ENCODE peak calls at places on chromosomes 6 and 20, in eight cellular contexts. U is fibroblast of lung, Q is H1, T is hepatocyte, I is psoas muscle, Y is Peyer's patch, B is A549, C is body of pancreas. D is an unnamed sample.

GRCh38 chr20:5932796-5933195 is 17.5 kb downstream of the TRMT6 start:
- DNase-seq in U (no peak), Q (no peak), T (no peak), I (no peak), Y (no peak), B (no peak), C (no peak), D (no peak)

GRCh38 chr6:13881621-13882165 is 43.1 kb upstream of the RNF182 start:
- DNase-seq in U (no peak), Q (no peak), T (no peak), I (no peak), Y (no peak), B (no peak), C (no peak), D (no peak)

GRCh38 chr6:49713346-49713745 is at the start of gene CRISP2:
- DNase-seq in U (no peak), Q (no peak), T (no peak), I (no peak), Y (peak), B (no peak), C (no peak), D (no peak)

GRCh38 chr20:45971675-45972499 is at the start of gene ZNF335:
- DNase-seq in U (peak), Q (peak), T (peak), I (peak), Y (peak), B (peak), C (peak), D (peak)

GRCh38 chr20:58028123-58028522 is 200.3 kb downstream of the ANKRD60 start:
- DNase-seq in U (no peak), Q (no peak), T (no peak), I (no peak), Y (no peak), B (no peak), C (no peak), D (no peak)

GRCh38 chr20:59955131-59955796 is 3.0 kb upstream of the CDH26 start:
- DNase-seq in U (no peak), Q (no peak), T (peak), I (no peak), Y (no peak), B (peak), C (no peak), D (no peak)

GRCh38 chr6:145508107-145508506 is 227.2 kb downstream of the EPM2A start:
- DNase-seq in U (no peak), Q (no peak), T (no peak), I (no peak), Y (no peak), B (peak), C (no peak), D (no peak)

GRCh38 chr6:142867355-142867801 is 77.6 kb downstream of the HIVEP2 start:
- DNase-seq in U (no peak), Q (no peak), T (no peak), I (no peak), Y (no peak), B (no peak), C (no peak), D (no peak)

GRCh38 chr6:115882174-115882573 is 178.5 kb downstream of the FRK start:
- DNase-seq in U (no peak), Q (no peak), T (peak), I (no peak), Y (no peak), B (no peak), C (no peak), D (no peak)

GRCh38 chr6:167449099-167449861 is 124.4 kb downstream of the TTLL2 start:
- DNase-seq in U (no peak), Q (no peak), T (no peak), I (no peak), Y (no peak), B (no peak), C (no peak), D (no peak)

GRCh38 chr6:111566873-111567517 is 38.7 kb downstream of the TRAF3IP2 start:
- DNase-seq in U (peak), Q (no peak), T (peak), I (no peak), Y (no peak), B (no peak), C (no peak), D (no peak)

GRCh38 chr6:130893277-130893676 is 66.1 kb downstream of the SMLR1 start:
- DNase-seq in U (no peak), Q (no peak), T (no peak), I (no peak), Y (no peak), B (no peak), C (peak), D (no peak)

GRCh38 chr6:5990776-5991175 is 15.9 kb downstream of the NRN1 start:
- DNase-seq in U (no peak), Q (no peak), T (no peak), I (no peak), Y (no peak), B (no peak), C (no peak), D (no peak)

GRCh38 chr6:168155193-168155592 is 76.2 kb upstream of the FRMD1 start:
- DNase-seq in U (peak), Q (no peak), T (peak), I (no peak), Y (no peak), B (peak), C (no peak), D (no peak)

GRCh38 chr6:35727206-35727934 is 9.5 kb upstream of the ARMC12 start:
- DNase-seq in U (peak), Q (no peak), T (peak), I (peak), Y (peak), B (peak), C (peak), D (peak)

GRCh38 chr6:140850438-140850837 is 1282.3 kb upstream of the GJE1 start:
- DNase-seq in U (peak), Q (no peak), T (no peak), I (no peak), Y (no peak), B (no peak), C (no peak), D (no peak)

GRCh38 chr6:39997101-39997635 is 62.9 kb upstream of the MOCS1 start:
- DNase-seq in U (no peak), Q (no peak), T (no peak), I (no peak), Y (no peak), B (no peak), C (no peak), D (no peak)

DNA sequence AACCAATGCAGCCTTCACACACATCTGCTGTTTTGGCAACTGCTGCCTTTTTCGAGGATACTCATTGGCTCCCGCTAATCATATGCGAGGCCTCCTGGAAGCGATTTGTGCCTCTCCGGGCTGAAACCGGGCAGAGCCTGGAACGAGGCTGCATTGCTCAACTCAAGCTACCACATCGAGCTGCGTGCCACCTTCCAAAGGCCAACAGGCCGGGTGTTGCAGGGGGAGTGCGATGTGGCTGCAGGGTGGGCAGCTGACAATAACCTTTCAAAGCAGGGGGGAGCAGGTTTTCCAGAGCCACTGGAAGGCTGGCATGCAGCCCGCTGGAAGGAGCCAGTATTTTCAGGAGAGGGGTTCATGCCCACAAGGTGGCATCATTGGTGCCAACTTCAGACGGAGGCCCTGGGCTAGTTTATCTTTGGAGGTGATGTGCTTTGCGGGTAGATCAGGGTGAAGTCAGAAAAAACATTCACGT is 122.6 kb upstream of the IFNGR1 start:
- DNase-seq in U (no peak), Q (no peak), T (no peak), I (peak), Y (peak), B (peak), C (peak), D (peak)
- TF ChIP-seq CTCF in U (peak), Q (peak), T (no peak), I (no peak), Y (peak), B (peak), C (peak), D (no peak)

DNA sequence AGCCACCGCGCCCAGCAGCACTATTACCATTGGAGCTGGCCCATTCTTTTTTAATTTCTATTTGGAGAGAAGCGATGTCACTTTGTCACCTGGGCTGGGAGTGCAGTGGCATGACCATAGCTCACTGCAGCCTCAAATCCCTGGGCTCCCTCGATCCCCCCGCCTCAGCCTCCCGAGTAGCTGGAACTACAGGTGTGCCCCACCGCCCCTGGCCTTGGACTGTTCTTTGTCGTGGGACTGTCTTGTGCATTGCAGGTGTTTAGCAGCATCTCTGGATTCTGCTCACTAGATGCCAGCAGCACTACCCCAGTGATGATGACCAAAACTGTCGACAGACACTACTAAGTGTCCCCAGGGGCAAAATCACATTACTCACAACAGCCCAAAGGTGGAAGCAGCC is 80.3 kb downstream of the PRND start:
- DNase-seq in U (no peak), Q (no peak), T (no peak), I (no peak), Y (no peak), B (no peak), C (no peak), D (no peak)
- H3K27ac ChIP-seq in U (no peak), Q (no peak), T (no peak), I (no peak), Y (no peak), B (no peak), C (no peak), D (no peak)

GRCh38 chr6:154842828-154843227 is 109.6 kb downstream of the SCAF8 start:
- DNase-seq in U (no peak), Q (no peak), T (no peak), I (no peak), Y (no peak), B (no peak), C (no peak), D (no peak)

GRCh38 chr6:154849475-154849874 is 116.3 kb downstream of the SCAF8 start:
- DNase-seq in U (no peak), Q (no peak), T (no peak), I (no peak), Y (no peak), B (no peak), C (no peak), D (no peak)

GRCh38 chr6:154852700-154853099 is 119.5 kb downstream of the SCAF8 start:
- DNase-seq in U (peak), Q (no peak), T (no peak), I (no peak), Y (no peak), B (peak), C (no peak), D (no peak)

GRCh38 chr6:154848580-154848979 is 115.4 kb downstream of the SCAF8 start:
- DNase-seq in U (peak), Q (no peak), T (no peak), I (no peak), Y (no peak), B (no peak), C (no peak), D (no peak)

GRCh38 chr6:154847318-154847717 is 114.1 kb downstream of the SCAF8 start:
- DNase-seq in U (no peak), Q (no peak), T (no peak), I (no peak), Y (no peak), B (no peak), C (no peak), D (no peak)
- TF ChIP-seq CTCF in U (no peak), Q (no peak), T (no peak), I (no peak), Y (no peak), B (no peak), C (no peak), D (no peak)

GRCh38 chr6:125173341-125173740 is 19.8 kb downstream of the TPD52L1 start:
- DNase-seq in U (no peak), Q (no peak), T (no peak), I (no peak), Y (no peak), B (no peak), C (no peak), D (no peak)
- H3K27ac ChIP-seq in U (no peak), Q (no peak), T (no peak), I (no peak), Y (no peak), B (peak), C (no peak), D (no peak)

GRCh38 chr20:62653373-62653772 is 11.1 kb downstream of the SLCO4A1 start:
- DNase-seq in U (no peak), Q (no peak), T (no peak), I (no peak), Y (no peak), B (no peak), C (no peak), D (no peak)

GRCh38 chr20:62650551-62651284 is 8.4 kb downstream of the SLCO4A1 start:
- DNase-seq in U (no peak), Q (no peak), T (no peak), I (no peak), Y (no peak), B (no peak), C (no peak), D (no peak)

GRCh38 chr20:62652894-62653305 is 10.6 kb downstream of the SLCO4A1 start:
- DNase-seq in U (no peak), Q (no peak), T (no peak), I (no peak), Y (no peak), B (no peak), C (no peak), D (no peak)

GRCh38 chr20:62651285-62652021 is 9.2 kb downstream of the SLCO4A1 start:
- DNase-seq in U (no peak), Q (no peak), T (peak), I (peak), Y (peak), B (no peak), C (peak), D (peak)

GRCh38 chr20:62652051-62652893 is 10.0 kb downstream of the SLCO4A1 start:
- DNase-seq in U (peak), Q (no peak), T (peak), I (peak), Y (peak), B (peak), C (peak), D (peak)
- TF ChIP-seq CTCF in U (peak), Q (no peak), T (no peak), I (no peak), Y (peak), B (no peak), C (no peak), D (peak)

DNA sequence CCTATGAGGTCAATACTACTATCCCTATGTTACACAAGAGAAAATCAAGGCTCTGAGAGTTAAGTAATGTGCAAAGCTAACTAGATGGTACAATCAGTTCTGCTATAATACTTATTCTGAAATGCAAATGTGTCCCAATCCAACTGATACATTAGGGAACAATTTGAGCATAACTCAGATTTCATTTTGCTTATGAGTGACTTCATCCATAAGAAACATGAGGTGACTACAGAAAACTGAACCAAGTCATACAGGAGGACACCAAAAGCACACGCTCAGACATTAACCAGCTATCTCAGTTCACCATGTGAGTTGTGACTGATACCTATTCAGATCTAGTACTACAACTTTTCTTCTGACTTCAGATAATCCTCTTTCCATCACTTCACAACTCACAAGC is 179.9 kb upstream of the RUNX2 start:
- DNase-seq in U (peak), Q (no peak), T (no peak), I (no peak), Y (no peak), B (no peak), C (no peak), D (no peak)
- H3K27ac ChIP-seq in U (no peak), Q (no peak), T (no peak), I (no peak), Y (no peak), B (no peak), C (no peak), D (no peak)

DNA sequence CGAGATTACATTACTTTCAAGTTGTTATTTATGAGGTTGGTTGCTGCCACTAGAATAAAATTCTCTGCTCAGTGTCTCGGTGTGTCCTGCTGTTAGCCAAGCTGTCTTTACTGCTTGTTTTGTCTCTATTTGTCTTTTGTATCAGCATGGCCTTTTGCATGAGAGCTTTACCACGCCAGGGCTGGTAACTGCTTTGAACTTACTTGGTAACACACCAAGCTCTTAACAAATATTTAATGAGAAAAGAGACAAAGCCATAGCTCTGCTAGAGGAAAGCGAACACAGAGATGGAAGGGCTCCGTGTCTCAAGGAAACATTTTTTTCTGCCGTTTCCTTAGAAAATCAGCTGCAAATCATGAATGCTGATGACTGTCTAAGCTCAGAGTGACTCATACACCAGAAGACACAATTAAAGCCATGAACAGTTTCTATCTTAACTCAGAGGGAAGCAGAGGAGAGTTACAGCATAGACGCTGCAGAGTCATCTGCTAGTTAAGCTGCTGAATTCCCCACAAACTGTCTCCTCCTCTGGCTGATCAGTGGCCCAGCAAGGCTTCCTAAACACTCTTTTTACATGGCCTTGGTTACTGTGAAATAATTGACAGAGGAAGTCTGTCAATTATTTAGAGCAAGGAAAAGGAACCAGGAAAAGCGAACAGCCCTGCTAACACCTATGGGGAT is 44.8 kb downstream of the AGPAT4 start:
- DNase-seq in U (peak), Q (no peak), T (peak), I (no peak), Y (no peak), B (no peak), C (no peak), D (no peak)
- TF ChIP-seq CTCF in U (no peak), Q (no peak), T (no peak), I (no peak), Y (no peak), B (no peak), C (no peak), D (no peak)

DNA sequence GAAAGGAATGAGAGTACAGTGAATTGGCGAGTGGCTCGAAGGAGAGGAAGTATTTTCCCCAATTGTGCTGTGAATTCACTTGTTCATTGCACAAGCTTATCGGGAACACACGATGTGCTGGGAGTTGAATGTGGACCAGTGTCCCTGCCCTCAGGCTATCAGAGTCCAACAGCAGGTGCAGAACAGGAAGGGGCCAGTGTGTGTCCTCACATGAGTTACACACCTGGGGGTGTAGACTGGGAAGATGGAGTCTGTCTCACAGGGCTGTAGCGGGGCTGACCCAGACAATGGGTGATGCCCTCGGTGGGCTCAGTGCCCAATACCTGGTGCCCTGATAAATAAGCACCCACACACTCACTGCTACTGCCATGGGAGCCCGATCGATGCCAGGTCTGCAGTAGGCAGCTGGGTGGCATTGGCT is 14.4 kb downstream of the DUSP22 start:
- DNase-seq in U (no peak), Q (no peak), T (no peak), I (no peak), Y (no peak), B (no peak), C (no peak), D (no peak)
- H3K27ac ChIP-seq in U (no peak), Q (no peak), T (no peak), I (no peak), Y (no peak), B (no peak), C (no peak), D (no peak)

DNA sequence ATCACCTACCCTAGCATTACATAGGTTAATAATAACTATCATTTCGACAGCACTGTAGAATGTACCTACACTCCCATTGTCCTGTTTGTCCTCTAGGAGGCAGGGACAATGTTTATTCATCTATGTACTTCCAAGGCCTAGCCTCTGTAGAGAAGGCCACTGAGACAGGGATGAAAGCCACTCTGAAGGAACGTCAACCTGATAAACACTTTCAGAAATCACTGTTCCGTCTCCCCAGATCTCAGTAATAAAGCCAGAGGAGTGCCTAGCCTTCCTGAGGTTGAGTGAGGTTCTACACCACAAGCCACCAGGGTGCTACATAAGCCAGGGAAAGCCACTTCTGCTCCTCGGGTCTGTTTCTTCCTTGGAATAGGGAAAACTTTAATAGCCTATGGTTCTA is 44.8 kb downstream of the POPDC3 start:
- DNase-seq in U (peak), Q (no peak), T (no peak), I (no peak), Y (no peak), B (peak), C (no peak), D (no peak)
- TF ChIP-seq CTCF in U (peak), Q (no peak), T (peak), I (peak), Y (peak), B (peak), C (no peak), D (no peak)